ENCODE peak calls at places on chromosomes 11 and 22, in four cellular contexts. C, O, W and H are unnamed samples.

GRCh38 chr11:65992056-65992455 is 9.9 kb downstream of the EIF1AD start:
- DNase-seq in O (no peak), W (no peak), C (no peak), H (no peak)

GRCh38 chr11:112249871-112250590 is 10.6 kb downstream of the PLET1 start:
- DNase-seq in W (peak), C (no peak), O (no peak), H (no peak)

GRCh38 chr11:15935370-15935769 is 421.0 kb downstream of the SOX6 start:
- DNase-seq in O (no peak), C (no peak), W (no peak), H (no peak)

GRCh38 chr11:131370090-131370751 is at the start of gene NTM:
- DNase-seq in O (no peak), C (peak), W (peak), H (no peak)

GRCh38 chr11:69013009-69013951 is at the start of gene MRGPRF:
- DNase-seq in W (no peak), C (peak), O (peak), H (no peak)

GRCh38 chr11:12454782-12455181 is 77.4 kb downstream of the PARVA start:
- DNase-seq in C (no peak), W (peak), O (no peak), H (no peak)

GRCh38 chr11:79383874-79384273 is 57.0 kb downstream of the TENM4 start:
- DNase-seq in W (no peak), C (no peak), O (no peak), H (no peak)

GRCh38 chr11:48109046-48109666 is 107.5 kb upstream of the OR4B1 start:
- DNase-seq in C (no peak), O (no peak), W (peak), H (peak)

GRCh38 chr11:113664069-113664980 is 41.8 kb downstream of the TMPRSS5 start:
- DNase-seq in O (no peak), C (no peak), W (peak), H (no peak)

GRCh38 chr11:119223856-119224255 is 17.7 kb downstream of the CBL start:
- DNase-seq in C (no peak), W (no peak), O (no peak), H (no peak)

GRCh38 chr11:112082729-112083128 is 3.8 kb downstream of the TIMM8B start:
- DNase-seq in O (no peak), C (no peak), W (peak), H (no peak)

GRCh38 chr11:65429724-65430405 is 7.3 kb downstream of the NEAT1 start:
- DNase-seq in W (peak), O (no peak), C (peak), H (no peak)

GRCh38 chr11:104118105-104118762 is 45.7 kb downstream of the PDGFD start:
- DNase-seq in W (no peak), O (no peak), C (no peak), H (no peak)

GRCh38 chr22:35381424-35381772 is 502 bp downstream of the HMOX1 start:
- DNase-seq in C (no peak), W (no peak), O (no peak), H (no peak)

GRCh38 chr11:130124096-130124495 is 35.5 kb upstream of the ST14 start:
- DNase-seq in W (peak), O (peak), C (peak), H (no peak)

GRCh38 chr11:95680169-95680929 is 109.2 kb downstream of the FAM76B start:
- DNase-seq in C (no peak), O (no peak), W (peak), H (peak)

GRCh38 chr22:31676700-31677099 is 14.7 kb upstream of the PISD start:
- DNase-seq in O (peak), C (peak), W (peak), H (peak)

GRCh38 chr11:4960877-4961276 is 5.4 kb upstream of the OR51A2 start:
- DNase-seq in W (peak), O (no peak), C (no peak), H (no peak)

GRCh38 chr11:9313648-9314290 is 624 bp downstream of the TMEM41B start:
- DNase-seq in W (peak), C (peak), O (no peak), H (no peak)

GRCh38 chr11:122045181-122045586 is 70.8 kb downstream of the BLID start:
- DNase-seq in O (no peak), C (no peak), W (peak), H (no peak)

GRCh38 chr11:14578551-14578956 is 58.4 kb upstream of the PSMA1 start:
- DNase-seq in W (peak), O (no peak), C (peak), H (peak)

GRCh38 chr11:64449381-64450167 is 90.6 kb downstream of the RPS6KA4 start:
- DNase-seq in W (peak), O (no peak), C (peak), H (peak)

GRCh38 chr11:126561327-126561893 is 205.9 kb downstream of the ST3GAL4 start:
- DNase-seq in C (no peak), W (peak), O (no peak), H (peak)

GRCh38 chr11:1422481-1422880 is 32.7 kb downstream of the BRSK2 start:
- DNase-seq in W (no peak), C (no peak), O (no peak), H (no peak)

GRCh38 chr11:108997826-108998225 is 333.0 kb downstream of the DDX10 start:
- DNase-seq in W (no peak), O (no peak), C (no peak), H (no peak)

GRCh38 chr22:28909375-28909774 is 26.0 kb downstream of the ZNRF3 start:
- DNase-seq in O (no peak), C (no peak), W (no peak), H (peak)

GRCh38 chr11:8713760-8714159 is 31.2 kb downstream of the RPL27A start:
- DNase-seq in W (no peak), C (no peak), O (no peak), H (no peak)

GRCh38 chr11:110152199-110152598 is 59.0 kb downstream of the ZC3H12C start:
- DNase-seq in O (no peak), C (no peak), W (no peak), H (no peak)

GRCh38 chr11:33551051-33551450 is 149.6 kb downstream of the C11orf91 start:
- DNase-seq in C (no peak), O (no peak), W (no peak), H (no peak)

GRCh38 chr22:49807780-49808708 is 19.6 kb downstream of the BRD1 start:
- DNase-seq in C (no peak), W (no peak), O (no peak), H (no peak)

GRCh38 chr22:38870312-38870741 is 1.7 kb downstream of the CBX6 start:
- DNase-seq in O (peak), C (peak), W (peak), H (peak)

GRCh38 chr22:50302564-50302963 is 4.9 kb downstream of the PLXNB2 start:
- DNase-seq in W (no peak), O (no peak), C (peak), H (no peak)

DNA sequence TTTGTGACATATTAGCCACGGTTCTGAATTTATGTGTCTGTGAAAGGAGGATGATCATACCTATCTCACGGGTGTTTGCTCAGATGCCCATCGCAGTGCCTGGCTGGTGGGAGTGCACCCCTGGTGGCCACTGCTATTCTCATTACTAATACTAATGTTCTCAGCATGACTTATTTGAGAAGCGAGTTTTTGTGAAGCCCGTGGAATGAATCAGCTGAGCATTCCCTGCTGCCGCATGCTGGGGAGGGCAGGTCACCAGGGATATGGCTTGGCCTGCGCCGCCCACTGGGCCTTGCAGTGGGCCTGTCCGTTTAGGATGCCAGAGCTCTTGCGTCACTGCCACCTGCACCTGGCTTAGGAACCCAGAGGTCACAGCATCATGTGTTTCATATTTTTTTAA is 16.8 kb downstream of the CTTN start:
- DNase-seq in O (no peak), W (no peak), C (no peak), H (no peak)
- TF ChIP-seq CTCF in O (no peak), W (no peak), C (no peak), H (no peak)

GRCh38 chr11:76233936-76234703 is 27.8 kb upstream of the WNT11 start:
- DNase-seq in O (peak), W (peak), C (no peak), H (peak)
- TF ChIP-seq CTCF in O (peak), W (no peak), C (no peak), H (no peak)

GRCh38 chr11:17721242-17721999 is 2.0 kb downstream of the MYOD1 start:
- DNase-seq in W (no peak), O (no peak), C (no peak), H (no peak)

GRCh38 chr11:17719028-17719939 is at the start of gene MYOD1:
- DNase-seq in W (peak), C (no peak), O (no peak), H (no peak)

GRCh38 chr11:17718510-17718962 is 835 bp upstream of the MYOD1 start:
- DNase-seq in O (no peak), W (no peak), C (no peak), H (no peak)

GRCh38 chr11:17720796-17721171 is 1.4 kb downstream of the MYOD1 start:
- DNase-seq in W (no peak), C (no peak), O (no peak), H (no peak)

DNA sequence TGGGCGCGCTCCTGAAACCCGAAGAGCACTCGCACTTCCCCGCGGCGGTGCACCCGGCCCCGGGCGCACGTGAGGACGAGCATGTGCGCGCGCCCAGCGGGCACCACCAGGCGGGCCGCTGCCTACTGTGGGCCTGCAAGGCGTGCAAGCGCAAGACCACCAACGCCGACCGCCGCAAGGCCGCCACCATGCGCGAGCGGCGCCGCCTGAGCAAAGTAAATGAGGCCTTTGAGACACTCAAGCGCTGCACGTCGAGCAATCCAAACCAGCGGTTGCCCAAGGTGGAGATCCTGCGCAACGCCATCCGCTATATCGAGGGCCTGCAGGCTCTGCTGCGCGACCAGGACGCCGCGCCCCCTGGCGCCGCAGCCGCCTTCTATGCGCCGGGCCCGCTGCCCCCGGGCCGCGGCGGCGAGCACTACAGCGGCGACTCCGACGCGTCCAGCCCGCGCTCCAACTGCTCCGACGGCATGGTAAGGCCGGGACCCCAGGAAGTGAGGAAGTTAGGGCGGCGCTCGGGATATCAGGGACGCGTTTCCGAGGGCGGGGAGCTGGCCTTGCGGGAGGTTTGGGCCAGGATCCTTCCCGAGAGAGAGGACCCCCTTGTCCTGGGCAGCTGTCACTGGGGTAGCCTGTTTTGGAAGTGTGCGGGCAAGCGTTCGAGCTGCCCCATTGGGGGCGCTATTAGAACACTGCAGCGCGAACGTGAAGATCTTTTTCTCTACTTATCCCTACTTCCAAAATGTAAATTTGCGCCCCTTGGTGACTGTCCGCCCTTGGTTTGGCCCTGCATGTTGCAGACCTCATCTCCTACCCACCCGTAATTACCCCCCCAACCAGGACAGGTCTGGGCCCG is 797 bp downstream of the MYOD1 start:
- DNase-seq in W (no peak), O (no peak), C (no peak), H (no peak)
- TF ChIP-seq CTCF in W (no peak), O (no peak), C (no peak), H (no peak)

GRCh38 chr11:46521947-46522681 is 71.7 kb downstream of the AMBRA1 start:
- DNase-seq in W (no peak), O (no peak), C (no peak), H (no peak)
- TF ChIP-seq CTCF in W (no peak), O (no peak), C (no peak), H (peak)

GRCh38 chr22:43925433-43926348 is 2.1 kb downstream of the PNPLA3 start:
- DNase-seq in C (no peak), W (peak), O (no peak), H (no peak)

GRCh38 chr22:43926349-43926710 is 2.7 kb downstream of the PNPLA3 start:
- DNase-seq in W (peak), O (no peak), C (no peak), H (no peak)

GRCh38 chr22:43922123-43922522 is 1.5 kb upstream of the PNPLA3 start:
- DNase-seq in O (no peak), W (no peak), C (no peak), H (no peak)

GRCh38 chr22:43923191-43923590 is 414 bp upstream of the PNPLA3 start:
- DNase-seq in W (no peak), C (no peak), O (no peak), H (peak)

GRCh38 chr22:43923631-43924548 is at the start of gene PNPLA3:
- DNase-seq in C (peak), W (peak), O (peak), H (peak)
- TF ChIP-seq CTCF in C (no peak), W (no peak), O (no peak), H (no peak)

DNA sequence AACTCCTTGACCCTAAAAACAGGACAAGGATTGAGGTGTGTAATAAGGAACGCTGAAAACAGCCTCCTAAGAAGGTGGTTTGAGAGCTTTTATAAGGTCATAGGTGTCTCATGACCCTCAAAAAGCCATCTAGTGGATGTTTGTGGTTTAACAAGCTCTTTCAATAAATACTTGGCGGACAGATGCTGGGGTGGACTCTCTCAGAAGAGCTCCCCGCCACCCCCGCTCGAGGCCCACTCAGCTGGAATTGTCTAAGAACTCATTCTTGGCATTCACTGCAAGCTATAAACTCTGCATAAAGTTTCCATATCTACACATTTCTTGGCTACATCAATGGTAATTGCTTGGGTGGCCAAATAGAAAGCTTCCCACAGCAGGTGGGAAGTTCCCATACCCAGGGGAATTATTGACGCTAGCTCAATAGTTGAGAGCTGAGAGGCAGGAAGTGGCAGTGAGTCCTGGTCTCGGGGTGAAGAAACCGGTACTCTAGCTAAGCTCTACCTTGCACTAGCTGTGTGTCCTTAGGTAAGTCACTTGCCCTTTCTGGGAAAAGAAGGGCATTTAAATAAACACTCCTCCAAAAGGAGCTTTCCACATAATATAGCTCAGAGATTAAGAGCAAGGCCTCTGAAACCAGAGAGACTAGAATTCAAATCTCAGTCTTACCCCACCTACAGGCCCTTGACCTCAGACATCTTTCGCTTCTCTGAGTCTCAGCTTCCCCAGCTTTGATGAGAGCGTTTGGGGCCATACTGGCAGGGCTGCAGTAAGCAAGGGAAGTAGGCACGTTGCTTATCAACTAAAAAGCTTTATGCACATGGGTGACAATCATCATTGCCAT is 6.4 kb downstream of the MS4A15 start:
- DNase-seq in O (no peak), W (peak), C (no peak), H (peak)
- TF ChIP-seq CTCF in O (no peak), W (peak), C (no peak), H (peak)

GRCh38 chr22:22877523-22878210 is 9.9 kb upstream of the IGLL5 start:
- DNase-seq in O (no peak), W (peak), C (peak), H (no peak)
- TF ChIP-seq CTCF in O (no peak), W (peak), C (peak), H (peak)

GRCh38 chr11:80724366-80724765 is 1283.5 kb upstream of the TENM4 start:
- DNase-seq in O (no peak), W (peak), C (no peak), H (no peak)

GRCh38 chr11:80726236-80726635 is 1285.4 kb upstream of the TENM4 start:
- DNase-seq in W (no peak), C (no peak), O (no peak), H (no peak)

GRCh38 chr11:80722616-80723015 is 1281.8 kb upstream of the TENM4 start:
- DNase-seq in W (peak), C (no peak), O (no peak), H (no peak)

GRCh38 chr11:80727315-80727714 is 1286.5 kb upstream of the TENM4 start:
- DNase-seq in W (peak), O (no peak), C (no peak), H (peak)
- TF ChIP-seq CTCF in W (peak), O (no peak), C (no peak), H (peak)

DNA sequence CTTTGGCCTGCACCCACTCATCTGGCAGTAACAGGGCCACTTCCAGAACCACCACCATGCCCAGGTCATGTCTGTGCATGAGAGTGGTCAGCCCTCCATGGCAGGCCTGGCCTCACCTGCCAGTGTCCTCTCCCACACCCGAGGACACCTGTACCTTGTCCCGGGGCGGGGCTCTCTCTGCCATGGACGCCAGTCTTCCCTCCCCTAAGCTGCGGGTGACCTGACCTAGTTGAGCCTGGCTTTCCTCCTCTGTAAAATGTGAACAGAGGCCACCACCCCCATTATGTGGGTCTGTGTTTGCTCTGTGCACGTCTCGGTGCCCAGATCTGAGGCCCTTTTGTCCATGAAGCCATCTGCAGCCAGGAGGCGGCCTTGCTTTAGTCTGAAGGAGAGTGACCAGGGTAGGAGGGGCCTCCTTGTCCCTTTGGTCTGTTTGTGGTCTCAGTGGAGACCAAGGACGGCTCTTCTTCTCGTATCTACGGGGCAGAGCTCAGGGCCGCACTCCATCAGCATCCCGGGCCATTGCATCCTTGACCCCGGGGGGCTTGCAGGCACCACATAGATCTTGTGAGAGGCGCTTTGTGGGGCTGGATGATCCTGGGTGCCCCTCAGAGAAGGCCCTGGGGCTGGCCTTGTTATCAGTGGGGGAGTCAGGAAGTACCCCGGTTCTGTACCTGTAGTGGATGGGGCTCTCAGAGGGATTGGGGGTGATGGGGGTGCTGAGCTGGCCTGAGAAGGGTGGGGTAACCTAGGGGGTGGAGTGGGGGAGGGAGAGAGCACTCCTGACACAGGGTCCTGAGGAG is 121.6 kb downstream of the KCNQ1 start:
- DNase-seq in O (no peak), C (peak), W (no peak), H (no peak)
- TF ChIP-seq CTCF in O (no peak), C (no peak), W (no peak), H (no peak)